ENCODE peak calls at places on chromosomes 6 and 20, in ten cellular contexts. D is tibial nerve, U is stomach, K is spleen, C is body of pancreas, R is transverse colon, Z is ovary, G is breast epithelium, J is A549, T is IMR-90. E is an unnamed sample.

GRCh38 chr6:17724341-17724740 is 17.6 kb upstream of the NUP153 start:
- DNase-seq in D (no peak), U (no peak), K (no peak), C (no peak), R (no peak), Z (no peak), G (no peak), J (no peak), T (peak; percentile 67), E (no peak)

GRCh38 chr6:33081098-33081824 is 5.5 kb downstream of the HLA-DPB1 start:
- DNase-seq in D (no peak), U (no peak), K (no peak), C (no peak), R (no peak), Z (no peak), G (no peak), J (no peak), T (no peak), E (no peak)

GRCh38 chr20:61953789-61954125 is 111.9 kb downstream of the TAF4 start:
- DNase-seq in D (no peak), U (no peak), K (no peak), C (peak; percentile 3), R (no peak), Z (peak; percentile 30), G (no peak), J (no peak), T (no peak), E (no peak)

GRCh38 chr20:44704551-44704971 is 10.6 kb upstream of the CCN5 start:
- DNase-seq in D (no peak), U (no peak), K (no peak), C (no peak), R (no peak), Z (no peak), G (no peak), J (no peak), T (peak; percentile 79), E (no peak)

GRCh38 chr20:57323034-57323433 is 6.6 kb upstream of the SPO11 start:
- DNase-seq in D (no peak), U (no peak), K (no peak), C (no peak), R (peak; percentile 18), Z (peak; percentile 79), G (peak; percentile 32), J (no peak), T (no peak), E (no peak)

GRCh38 chr6:40164345-40164755 is 230.1 kb upstream of the MOCS1 start:
- DNase-seq in D (peak; percentile 55), U (no peak), K (no peak), C (no peak), R (no peak), Z (no peak), G (peak; percentile 24), J (peak; percentile 29), T (no peak), E (no peak)

GRCh38 chr20:49400904-49401303 is 81.6 kb downstream of the KCNB1 start:
- DNase-seq in D (peak; percentile 67), U (no peak), K (no peak), C (no peak), R (no peak), Z (no peak), G (no peak), J (no peak), T (peak; percentile 62), E (no peak)

GRCh38 chr20:3687655-3688054 is 5.8 kb upstream of the ADAM33 start:
- DNase-seq in D (peak; percentile 50), U (no peak), K (no peak), C (no peak), R (no peak), Z (no peak), G (no peak), J (peak; percentile 69), T (peak; percentile 63), E (no peak)

GRCh38 chr20:64278319-64278681 is 22.8 kb downstream of the PCMTD2 start:
- DNase-seq in D (no peak), U (no peak), K (no peak), C (no peak), R (no peak), Z (no peak), G (no peak), J (no peak), T (no peak), E (no peak)

GRCh38 chr6:30780642-30780920 is 36.2 kb upstream of the IER3 start:
- DNase-seq in D (no peak), U (no peak), K (no peak), C (no peak), R (no peak), Z (no peak), G (no peak), J (no peak), T (no peak), E (no peak)

DNA sequence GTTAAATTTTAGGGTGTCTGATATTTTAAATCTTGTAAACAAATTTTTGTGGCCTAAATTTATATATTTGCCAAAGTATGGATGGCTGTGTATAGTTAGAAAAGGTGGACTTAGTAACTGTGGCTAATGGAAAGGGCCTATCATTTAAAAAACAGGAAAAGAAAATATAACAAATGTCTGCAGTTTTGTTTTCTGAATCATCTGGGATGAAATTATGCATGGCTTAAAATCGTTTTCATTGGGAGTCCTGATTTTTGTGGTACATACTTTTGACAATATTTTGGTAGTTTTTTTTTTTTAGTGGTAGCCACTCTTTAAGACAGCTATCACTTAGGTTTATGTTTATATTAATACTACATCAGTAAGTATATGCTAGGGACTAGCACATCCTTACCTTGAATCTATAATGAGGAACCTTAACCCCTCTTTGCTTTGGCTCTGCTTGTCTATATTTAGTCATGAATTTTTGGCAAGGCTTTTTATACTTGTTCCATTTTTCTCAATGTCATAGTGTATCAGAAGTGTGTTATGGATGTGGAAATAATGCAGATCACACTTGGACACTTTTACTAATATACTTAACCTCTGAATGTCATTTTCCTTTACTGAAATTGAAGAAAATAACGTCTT is 5.6 kb downstream of the ARID1B start:
- DNase-seq in D (no peak), U (no peak), K (no peak), C (no peak), R (no peak), Z (no peak), G (no peak), J (no peak), T (no peak), E (no peak)
- H3K27ac ChIP-seq in D (peak overlapping the region; percentile 93), U (peak overlapping the region; percentile 95), K (peak overlapping the region; percentile 97), C (peak overlapping the region; percentile 99), R (peak overlapping the region; percentile 99), Z (peak overlapping the region; percentile 96), G (peak overlapping the region; percentile 74), J (no peak overlapping the region), T (no peak overlapping the region), E (peak overlapping the region; percentile 98)

GRCh38 chr6:108875161-108875555 is 26.9 kb downstream of the ARMC2 start:
- DNase-seq in D (no peak), U (no peak), K (no peak), C (no peak), R (no peak), Z (no peak), G (no peak), J (no peak), T (no peak), E (no peak)

GRCh38 chr6:108874470-108875160 is 26.4 kb downstream of the ARMC2 start:
- DNase-seq in D (peak; percentile 57), U (no peak), K (no peak), C (no peak), R (peak; percentile 42), Z (no peak), G (no peak), J (no peak), T (peak; percentile 46), E (no peak)

GRCh38 chr6:108872001-108872974 is 24.1 kb downstream of the ARMC2 start:
- DNase-seq in D (no peak), U (no peak), K (peak; percentile 79), C (no peak), R (peak; percentile 24), Z (no peak), G (no peak), J (no peak), T (no peak), E (no peak)

GRCh38 chr6:108873251-108873650 is 25.0 kb downstream of the ARMC2 start:
- DNase-seq in D (no peak), U (no peak), K (no peak), C (no peak), R (no peak), Z (no peak), G (no peak), J (no peak), T (no peak), E (no peak)

DNA sequence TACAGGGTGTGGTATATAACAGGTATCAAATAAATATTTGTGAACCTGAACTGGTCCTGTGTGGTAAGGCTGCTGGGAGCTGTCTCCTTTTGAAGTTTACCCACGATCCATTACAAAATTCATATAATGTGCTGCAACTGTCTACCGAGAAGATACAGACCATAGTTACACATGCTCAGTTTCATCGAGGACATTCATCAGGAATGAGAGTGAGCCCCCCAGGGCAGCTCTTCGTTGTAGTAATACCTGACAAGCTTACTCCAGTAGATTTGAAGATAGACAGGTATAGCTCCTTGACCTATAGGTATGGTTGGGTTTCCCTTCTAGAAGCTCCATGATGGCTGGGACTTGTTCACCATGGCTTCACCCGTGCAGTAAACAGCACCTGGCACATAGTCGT is 25.7 kb downstream of the ARMC2 start:
- DNase-seq in D (no peak), U (no peak), K (no peak), C (no peak), R (no peak), Z (no peak), G (no peak), J (no peak), T (no peak), E (no peak)
- H3K4me1 ChIP-seq in D (peaks cover 27% of the 10 kb centered on the region), U (no peaks in the 10 kb centered on the region), K (peaks cover 54% of the 10 kb centered on the region), C (peaks cover 8% of the 10 kb centered on the region), R (no peaks in the 10 kb centered on the region), Z (peaks cover 3% of the 10 kb centered on the region), G (peaks cover 4% of the 10 kb centered on the region), J (no peaks in the 10 kb centered on the region), T (peaks cover 20% of the 10 kb centered on the region), E (no peaks in the 10 kb centered on the region)

DNA sequence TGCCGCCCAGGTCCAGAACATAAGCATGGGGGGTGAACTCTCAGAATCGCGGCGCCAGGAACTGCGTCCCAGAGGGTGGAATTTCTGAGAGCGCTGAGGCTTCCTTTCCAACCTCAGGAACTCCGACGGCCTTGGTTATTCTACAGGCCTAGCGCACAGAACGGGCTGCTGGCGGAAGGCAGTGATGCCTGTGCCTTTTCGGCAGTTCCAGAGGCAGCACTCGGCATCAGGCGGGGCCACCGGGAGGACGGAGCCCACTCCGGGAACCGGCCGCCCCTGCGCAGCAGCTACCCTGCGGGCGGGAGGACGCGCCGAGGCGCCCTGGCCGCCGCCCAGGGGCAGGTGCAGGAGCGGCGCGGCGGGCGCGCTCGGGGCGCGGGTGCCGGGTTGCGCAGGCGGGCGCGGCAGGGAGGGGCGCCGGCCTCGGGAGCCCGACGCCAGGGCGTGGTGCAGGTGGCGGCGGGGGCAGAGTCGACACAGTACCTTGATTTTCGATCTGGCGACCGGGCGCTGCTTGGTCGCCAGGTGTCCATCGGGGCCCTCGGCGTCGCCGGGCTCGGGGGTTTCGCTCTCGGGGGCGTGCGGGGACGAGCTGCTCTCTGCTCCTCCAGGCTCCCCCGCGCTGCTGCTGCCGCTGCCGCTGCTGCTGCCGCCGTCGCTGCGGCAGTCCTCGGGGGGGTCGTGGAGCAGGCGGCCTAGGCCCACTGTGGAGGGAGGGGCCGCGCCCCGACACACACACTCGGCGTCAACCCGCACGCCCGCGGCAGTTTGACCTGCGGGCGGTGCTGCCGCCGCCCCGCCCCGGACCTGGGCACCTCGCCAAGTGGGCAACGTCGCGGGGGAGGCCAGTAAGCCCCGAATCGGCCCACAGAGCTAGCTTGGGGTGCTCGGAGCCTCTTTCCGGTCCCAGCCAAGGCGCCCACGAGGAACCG is 1.3 kb downstream of the OVOL2 start:
- DNase-seq in D (no peak), U (peak; percentile 64), K (no peak), C (peak; percentile 23), R (peak; percentile 81), Z (no peak), G (no peak), J (peak; percentile 34), T (no peak), E (no peak)
- TF ChIP-seq POLR2A in D (no peak), U (no peak), K (no peak), C (no peak), R (peak; percentile 80), Z (no peak), G (no peak), J (no peak), T (no peak), E (peak; percentile 11)

GRCh38 chr6:158488065-158488464 is 71.8 kb upstream of the TMEM181 start:
- DNase-seq in D (no peak), U (no peak), K (no peak), C (no peak), R (no peak), Z (no peak), G (no peak), J (peak; percentile 36), T (peak; percentile 99), E (no peak)
- H3K27ac ChIP-seq in D (no peak overlapping the region), U (no peak overlapping the region), K (no peak overlapping the region), C (no peak overlapping the region), R (no peak overlapping the region), Z (no peak overlapping the region), G (no peak overlapping the region), J (peak overlapping the region; percentile 79), T (peak overlapping the region; percentile 60), E (no peak overlapping the region)